ENCODE peak calls at places on chromosomes 4 and X, in four cellular contexts. R is vagina, V is esophagus muscularis mucosa, S is IMR-90. H is an unnamed sample. For H3K27me3, the result is how much of the 10 kb centered on the place peaks cover.

GRCh38 chrX:44314259-44314734 is 29.2 kb downstream of the EFHC2 start:
- DNase-seq in R (no peak), V (no peak), S (peak), H (no peak)

GRCh38 chr4:82320351-82320750 is 53.4 kb downstream of the HNRNPD start:
- DNase-seq in R (no peak), V (no peak), S (no peak), H (no peak)

GRCh38 chrX:132077912-132078311 is 49.9 kb downstream of the FRMD7 start:
- DNase-seq in R (no peak), V (no peak), S (no peak), H (no peak)

GRCh38 chr4:13089659-13089998 is 394.5 kb downstream of the RAB28 start:
- DNase-seq in R (no peak), V (no peak), S (no peak), H (no peak)

GRCh38 chr4:157221426-157221894 is 932 bp downstream of the GRIA2 start:
- DNase-seq in R (no peak), V (no peak), S (no peak), H (no peak)

GRCh38 chrX:84487365-84488353 is 14.6 kb downstream of the HDX start:
- DNase-seq in R (no peak), V (no peak), S (no peak), H (no peak)

GRCh38 chrX:71665747-71666146 is 1.6 kb upstream of the LOC101059915 start:
- DNase-seq in R (no peak), V (no peak), S (no peak), H (no peak)

GRCh38 chr4:48778431-48779094 is 1.5 kb downstream of the FRYL start:
- DNase-seq in R (no peak), V (no peak), S (peak), H (no peak)

GRCh38 chrX:45351478-45351877 is 150.8 kb upstream of the DIPK2B start:
- DNase-seq in R (no peak), V (no peak), S (peak), H (no peak)

GRCh38 chr4:89765966-89766365 is 71.0 kb downstream of the SNCA start:
- DNase-seq in R (no peak), V (no peak), S (peak), H (no peak)

GRCh38 chrX:54747713-54748393 is 50.2 kb downstream of the ITIH6 start:
- DNase-seq in R (no peak), V (no peak), S (no peak), H (peak)

GRCh38 chr4:165518658-165519057 is 139.8 kb downstream of the CPE start:
- DNase-seq in R (no peak), V (no peak), S (no peak), H (no peak)

GRCh38 chrX:10726647-10727046 is 106.3 kb upstream of the MID1 start:
- DNase-seq in R (no peak), V (no peak), S (peak), H (no peak)

GRCh38 chr4:16896871-16897270 is 1.6 kb downstream of the LDB2 start:
- DNase-seq in R (no peak), V (no peak), S (peak), H (no peak)

GRCh38 chrX:77899081-77899828 is at the start of gene COX7B:
- DNase-seq in R (no peak), V (peak), S (peak), H (peak)

GRCh38 chr4:90099795-90100194 is 27.4 kb upstream of the CCSER1 start:
- DNase-seq in R (no peak), V (no peak), S (no peak), H (no peak)

GRCh38 chr4:74334636-74335035 is 26.4 kb downstream of the EPGN start:
- DNase-seq in R (no peak), V (no peak), S (no peak), H (no peak)

GRCh38 chrX:110021180-110022022 is 18.5 kb downstream of the TMEM164 start:
- DNase-seq in R (no peak), V (no peak), S (peak), H (no peak)

GRCh38 chrX:7372843-7373525 is 225.0 kb upstream of the PUDP start:
- DNase-seq in R (no peak), V (no peak), S (peak), H (no peak)

GRCh38 chr4:47914926-47915237 is 499 bp upstream of the NFXL1 start:
- DNase-seq in R (no peak), V (no peak), S (no peak), H (no peak)

GRCh38 chr4:137892134-137892533 is 350.0 kb downstream of the SLC7A11 start:
- DNase-seq in R (no peak), V (no peak), S (peak), H (no peak)

GRCh38 chr4:182644326-182645050 is 272.7 kb downstream of the DCTD start:
- DNase-seq in R (no peak), V (no peak), S (peak), H (no peak)

GRCh38 chrX:127877358-127877757 is 174.8 kb downstream of the ACTRT1 start:
- DNase-seq in R (no peak), V (no peak), S (no peak), H (no peak)

GRCh38 chr4:38128478-38129451 is 168.6 kb downstream of the PTTG2 start:
- DNase-seq in R (no peak), V (no peak), S (peak), H (peak)

GRCh38 chr4:126737899-126738526 is 894.7 kb upstream of the INTU start:
- DNase-seq in R (no peak), V (no peak), S (no peak), H (no peak)

DNA sequence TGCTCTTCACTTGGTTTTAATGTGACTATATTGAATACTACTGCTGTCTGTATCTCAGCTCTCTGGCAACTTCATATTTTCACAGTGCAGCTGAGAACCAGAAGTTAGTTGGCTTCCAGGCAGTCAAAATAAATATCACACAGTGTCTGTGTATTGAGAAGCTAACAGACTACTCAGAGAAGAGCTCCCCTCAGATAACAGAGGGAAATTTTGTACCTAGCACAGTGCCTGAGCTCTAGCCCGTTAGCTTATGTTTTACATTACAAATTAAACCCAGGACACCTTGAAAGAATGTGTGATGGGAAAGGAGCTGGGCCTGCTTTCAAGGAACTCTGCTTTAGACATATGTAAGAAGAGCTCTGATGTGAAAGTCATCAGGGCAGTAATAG is 22.7 kb downstream of the JADE1 start:
- DNase-seq in R (no peak), V (no peak), S (no peak), H (no peak)
- H3K27ac ChIP-seq in R (no peak), V (no peak), S (no peak), H (no peak)

GRCh38 chr4:112082954-112083586 is 62.2 kb upstream of the FAM241A start:
- DNase-seq in R (no peak), V (no peak), S (peak), H (no peak)
- H3K4me3 ChIP-seq in R (no peak), V (no peak), S (no peak), H (no peak)

GRCh38 chr4:115201042-115201330 is 87.6 kb upstream of the NDST4 start:
- DNase-seq in R (no peak), V (no peak), S (no peak), H (no peak)
- H3K27me3 ChIP-seq in R (under half), V (under half), S (under half), H (under half)

DNA sequence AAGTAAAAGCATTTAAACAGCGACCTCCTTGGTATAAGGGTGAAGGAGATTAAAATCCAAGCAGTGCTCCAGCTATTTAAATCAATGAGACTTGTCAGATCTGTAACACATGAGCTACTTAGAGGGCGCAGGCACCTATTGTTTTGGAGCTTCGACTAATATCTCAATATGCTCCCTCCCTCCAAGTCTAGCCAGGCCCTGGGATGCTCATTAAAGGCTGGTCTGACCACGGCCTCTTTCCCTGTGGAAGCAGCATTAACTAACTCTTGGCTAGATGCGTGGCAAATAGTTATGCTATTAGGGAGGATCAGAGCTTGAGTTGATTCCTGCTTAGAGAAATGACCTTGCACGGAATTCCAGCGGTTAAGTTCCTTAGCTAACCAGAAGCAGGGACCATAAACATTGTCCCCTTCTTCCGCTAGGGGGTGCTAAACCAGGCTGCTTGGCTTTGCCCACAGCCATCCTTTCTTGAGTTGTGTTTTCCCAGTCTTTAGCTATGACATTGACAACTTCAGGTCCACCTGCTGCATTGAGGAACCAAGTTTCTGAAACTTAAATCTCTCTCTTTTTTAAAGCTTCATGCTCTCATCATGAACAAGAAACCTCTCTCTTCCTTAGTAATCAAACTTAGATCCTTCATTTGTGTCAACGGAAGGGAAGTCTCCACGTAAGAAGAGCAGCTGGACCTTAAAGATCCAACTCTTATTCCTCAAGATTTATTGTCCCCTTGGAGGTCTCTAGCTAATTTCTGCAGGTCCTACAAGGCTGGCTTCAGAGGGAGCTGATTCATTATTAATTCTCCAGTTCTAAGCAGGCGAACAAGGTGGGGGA is 80.7 kb upstream of the IGFBP7 start:
- DNase-seq in R (no peak), V (no peak), S (peak), H (peak)
- H3K27ac ChIP-seq in R (no peak), V (no peak), S (no peak), H (no peak)

GRCh38 chrX:23804578-23804977 is 21.6 kb downstream of the SAT1 start:
- DNase-seq in R (no peak), V (no peak), S (no peak), H (no peak)

GRCh38 chrX:23805379-23805778 is 22.4 kb downstream of the SAT1 start:
- DNase-seq in R (no peak), V (no peak), S (no peak), H (no peak)

GRCh38 chrX:23799469-23800065 is 16.6 kb downstream of the SAT1 start:
- DNase-seq in R (no peak), V (no peak), S (peak), H (no peak)

GRCh38 chrX:23803931-23804381 is 21.0 kb downstream of the SAT1 start:
- DNase-seq in R (no peak), V (no peak), S (peak), H (no peak)

GRCh38 chrX:23802431-23802830 is 19.5 kb downstream of the SAT1 start:
- DNase-seq in R (no peak), V (no peak), S (no peak), H (no peak)
- H3K4me3 ChIP-seq in R (no peak), V (no peak), S (no peak), H (no peak)

DNA sequence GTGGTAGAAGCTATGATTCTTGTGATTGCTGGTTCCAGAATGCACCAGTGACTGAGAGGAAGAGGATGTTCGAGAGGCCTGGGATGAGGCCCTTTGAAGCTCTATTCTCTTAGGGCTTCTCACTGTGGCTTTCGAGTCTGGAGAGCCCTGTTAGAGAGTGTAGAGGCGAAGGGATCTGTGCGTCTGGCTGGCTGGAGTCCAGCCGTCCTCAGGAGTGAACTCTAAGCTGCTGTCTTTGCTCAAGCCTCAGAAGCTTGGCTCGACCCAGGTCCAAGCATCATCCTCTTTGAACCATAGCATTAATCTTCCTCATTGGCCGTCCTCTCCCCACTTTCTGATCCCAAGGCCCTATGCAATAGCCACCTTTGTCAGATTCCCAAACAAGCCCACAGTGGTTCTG is 51.6 kb downstream of the ELF4 start:
- DNase-seq in R (no peak), V (no peak), S (no peak), H (no peak)
- H3K27me3 ChIP-seq in R (under half), V (under half), S (under half), H (under half)

GRCh38 chr4:119510750-119511149 is 117.9 kb downstream of the PDE5A start:
- DNase-seq in R (no peak), V (no peak), S (peak), H (no peak)
- H3K27ac ChIP-seq in R (peak), V (peak), S (no peak), H (no peak)

H was measured in CD4-positive, CD25-positive, alpha-beta regulatory T cell.